ENCODE peak calls at places on chromosomes 6 and 20, in eight cellular contexts. G is MCF 10A, R is cardiac muscle cell, W is GM12865, J is ascending aorta, A is left cardiac atrium, P is left kidney, L is mesothelial cell of epicardium. D is an unnamed sample.

GRCh38 chr6:77883849-77884248 is 231.0 kb downstream of the MEI4 start:
- DNase-seq in R (no peak), G (peak), P (no peak), J (no peak), L (no peak), W (no peak), A (no peak), D (no peak)

GRCh38 chr6:16922282-16922681 is 161.0 kb upstream of the ATXN1 start:
- DNase-seq in P (no peak), G (no peak), R (no peak), L (no peak), W (no peak), A (no peak), J (no peak), D (no peak)

GRCh38 chr6:49513153-49513989 is 13.6 kb downstream of the GLYATL3 start:
- DNase-seq in J (no peak), A (no peak), R (no peak), W (no peak), G (no peak), P (no peak), L (no peak), D (no peak)

GRCh38 chr20:45892049-45892816 is 1.1 kb downstream of the CTSA start:
- DNase-seq in R (peak), A (no peak), P (peak), W (no peak), L (no peak), G (peak), J (no peak), D (peak)

GRCh38 chr6:69308584-69308983 is 488.2 kb downstream of the LMBRD1 start:
- DNase-seq in R (no peak), L (no peak), G (no peak), P (no peak), W (no peak), J (no peak), A (no peak), D (no peak)

GRCh38 chr6:137928286-137928685 is 61.2 kb downstream of the TNFAIP3 start:
- DNase-seq in P (no peak), G (no peak), J (no peak), L (no peak), W (peak), R (no peak), A (no peak), D (peak)

GRCh38 chr6:105485456-105485855 is 82.6 kb upstream of the PREP start:
- DNase-seq in P (no peak), R (no peak), A (no peak), L (no peak), W (peak), G (no peak), J (no peak), D (no peak)

GRCh38 chr6:49410564-49410963 is 52.5 kb downstream of the MMUT start:
- DNase-seq in G (no peak), R (peak), A (no peak), P (no peak), W (no peak), J (no peak), L (no peak), D (no peak)

GRCh38 chr6:56772737-56773184 is 130.1 kb upstream of the DST start:
- DNase-seq in L (no peak), A (peak), G (peak), W (peak), P (no peak), J (peak), R (peak), D (no peak)

GRCh38 chr6:89492025-89492640 is 59.2 kb downstream of the ANKRD6 start:
- DNase-seq in J (no peak), R (no peak), G (no peak), P (no peak), L (no peak), A (no peak), W (no peak), D (no peak)

GRCh38 chr6:138987299-138987642 is 782 bp downstream of the REPS1 start:
- DNase-seq in G (no peak), A (peak), L (peak), R (no peak), W (peak), P (peak), J (no peak), D (no peak)

GRCh38 chr6:82842721-82843120 is 222.9 kb downstream of the UBE3D start:
- DNase-seq in R (peak), L (no peak), J (no peak), G (peak), P (no peak), W (no peak), A (no peak), D (no peak)

GRCh38 chr6:137248702-137249101 is 29.5 kb upstream of the IFNGR1 start:
- DNase-seq in G (no peak), A (no peak), L (no peak), W (peak), P (no peak), J (no peak), R (no peak), D (peak)

GRCh38 chr6:146892613-146893401 is 294.0 kb downstream of the ADGB start:
- DNase-seq in R (peak), P (no peak), L (no peak), G (no peak), J (no peak), A (no peak), W (no peak), D (peak)

GRCh38 chr6:49806145-49806544 is 19.1 kb upstream of the PGK2 start:
- DNase-seq in G (no peak), P (no peak), W (no peak), J (no peak), R (no peak), L (no peak), A (no peak), D (no peak)

GRCh38 chr6:11755725-11756124 is 22.9 kb downstream of the ADTRP start:
- DNase-seq in J (no peak), R (no peak), W (no peak), P (no peak), G (no peak), A (no peak), L (no peak), D (no peak)

GRCh38 chr20:12660918-12661317 is 347.9 kb upstream of the SPTLC3 start:
- DNase-seq in A (no peak), L (no peak), R (no peak), J (no peak), P (peak), G (no peak), W (no peak), D (peak)

GRCh38 chr6:134956676-134957075 is 6.8 kb upstream of the ALDH8A1 start:
- DNase-seq in G (no peak), P (no peak), R (no peak), J (no peak), L (no peak), W (no peak), A (no peak), D (no peak)

GRCh38 chr6:111566873-111567517 is 38.7 kb downstream of the TRAF3IP2 start:
- DNase-seq in G (no peak), A (no peak), P (peak), W (no peak), R (peak), L (no peak), J (no peak), D (peak)

GRCh38 chr6:17780071-17780470 is 73.3 kb upstream of the NUP153 start:
- DNase-seq in W (no peak), G (no peak), L (no peak), A (no peak), R (no peak), J (no peak), P (no peak), D (no peak)

GRCh38 chr6:56624046-56624727 is 18.5 kb downstream of the DST start:
- DNase-seq in R (no peak), G (no peak), L (no peak), J (no peak), A (no peak), W (no peak), P (peak), D (no peak)

GRCh38 chr6:97497713-97498331 is 214.8 kb upstream of the MMS22L start:
- DNase-seq in P (peak), W (peak), L (peak), J (no peak), A (peak), G (peak), R (peak), D (peak)

GRCh38 chr6:153001767-153002612 is 519 bp downstream of the MTRF1L start:
- DNase-seq in G (peak), A (no peak), L (no peak), R (no peak), P (peak), W (peak), J (no peak), D (peak)

GRCh38 chr6:35955970-35956369 is 35.1 kb upstream of the SRPK1 start:
- DNase-seq in R (no peak), W (no peak), J (no peak), A (no peak), L (no peak), P (no peak), G (peak), D (peak)

GRCh38 chr20:19849341-19850189 is 91.5 kb downstream of the RIN2 start:
- DNase-seq in J (no peak), R (peak), L (no peak), P (no peak), W (no peak), A (peak), G (no peak), D (no peak)

GRCh38 chr6:170434821-170435155 is 118.3 kb downstream of the PSMB1 start:
- DNase-seq in G (no peak), W (no peak), P (no peak), L (no peak), A (no peak), J (no peak), R (no peak), D (no peak)

GRCh38 chr6:161486326-161486725 is 212.5 kb upstream of the AGPAT4 start:
- DNase-seq in A (peak), W (no peak), P (no peak), J (no peak), R (peak), G (peak), L (no peak), D (no peak)

GRCh38 chr6:148932731-148933130 is 185.9 kb downstream of the UST start:
- DNase-seq in A (no peak), G (no peak), R (peak), L (no peak), W (no peak), J (no peak), P (no peak), D (no peak)

GRCh38 chr20:50305636-50306477 is 115.2 kb downstream of the CEBPB start:
- DNase-seq in A (peak), P (peak), W (no peak), G (peak), R (peak), J (no peak), L (no peak), D (no peak)

GRCh38 chr20:25496165-25496967 is 88.9 kb downstream of the GINS1 start:
- DNase-seq in R (no peak), L (no peak), J (no peak), G (peak), P (no peak), A (no peak), W (no peak), D (no peak)

GRCh38 chr20:57089701-57090144 is 176.7 kb downstream of the BMP7 start:
- DNase-seq in J (no peak), A (peak), W (peak), L (peak), R (peak), G (peak), P (peak), D (peak)

GRCh38 chr20:7383218-7383617 is 557.0 kb downstream of the HAO1 start:
- DNase-seq in W (no peak), G (no peak), R (no peak), A (no peak), L (no peak), J (no peak), P (peak), D (no peak)

GRCh38 chr6:12241493-12242214 is 48.5 kb upstream of the EDN1 start:
- DNase-seq in R (no peak), A (no peak), P (no peak), W (no peak), G (no peak), J (no peak), L (no peak), D (peak)

GRCh38 chr6:157787080-157787479 is 36.0 kb upstream of the SNX9 start:
- DNase-seq in J (no peak), R (peak), W (no peak), P (no peak), A (no peak), L (no peak), G (peak), D (peak)

D was measured in NB4.